ENCODE peak calls at places on chromosomes 1 and 21, in nine cellular contexts. T is fibroblast of lung; H is CD4-positive, alpha-beta T cell; U is effector memory CD4-positive, alpha-beta T cell; F is HepG2; M is left ventricle myocardium inferior; Z is keratinocyte; S is T-helper 17 cell; Y is ovary. C is an unnamed sample. For H3K9me3, the result is how much of the 10 kb centered on the place peaks cover.

GRCh38 chr1:23581219-23581618 is 21.9 kb upstream of the ID3 start:
- DNase-seq in U (no peak), H (no peak), F (no peak), Z (no peak), M (peak), S (no peak), T (peak), Y (no peak), C (no peak)

GRCh38 chr21:39676054-39676771 is 63.5 kb downstream of the B3GALT5 start:
- DNase-seq in S (no peak), H (no peak), Z (no peak), Y (no peak), U (no peak), M (peak), F (peak), T (peak), C (no peak)

GRCh38 chr1:97849350-97850339 is 71.2 kb downstream of the DPYD start:
- DNase-seq in S (no peak), T (peak), H (no peak), Y (no peak), U (no peak), Z (peak), F (no peak), M (no peak), C (no peak)

GRCh38 chr1:10195570-10195969 is 14.8 kb upstream of the KIF1B start:
- DNase-seq in Y (no peak), Z (no peak), M (no peak), H (no peak), S (no peak), F (peak), T (peak), U (no peak), C (no peak)

GRCh38 chr1:220748091-220748934 is at the start of gene MTARC2:
- DNase-seq in F (peak), M (peak), Y (peak), U (no peak), S (no peak), H (no peak), T (peak), Z (no peak), C (peak)

GRCh38 chr1:201493757-201494617 is 12.9 kb downstream of the CSRP1 start:
- DNase-seq in U (no peak), F (no peak), Y (peak), T (peak), Z (no peak), M (peak), H (no peak), S (no peak), C (no peak)

GRCh38 chr21:31075844-31076243 is 37.6 kb upstream of the KRTAP19-8 start:
- DNase-seq in F (no peak), T (no peak), Y (no peak), M (no peak), U (no peak), H (no peak), Z (no peak), S (no peak), C (no peak)

GRCh38 chr1:232381676-232382075 is 248.3 kb downstream of the SIPA1L2 start:
- DNase-seq in M (no peak), Y (no peak), F (no peak), Z (no peak), T (no peak), U (no peak), H (no peak), S (no peak), C (no peak)

GRCh38 chr1:61757945-61758344 is 15.7 kb downstream of the PATJ start:
- DNase-seq in Z (no peak), Y (no peak), M (no peak), F (no peak), U (no peak), H (no peak), S (no peak), T (peak), C (no peak)

GRCh38 chr1:185813401-185813979 is 79.3 kb downstream of the HMCN1 start:
- DNase-seq in S (no peak), U (no peak), Z (peak), Y (no peak), H (no peak), T (peak), F (peak), M (no peak), C (no peak)

GRCh38 chr1:231829332-231829731 is 202.7 kb downstream of the DISC1 start:
- DNase-seq in Z (no peak), H (no peak), S (no peak), U (no peak), Y (no peak), F (no peak), M (no peak), T (no peak), C (no peak)

GRCh38 chr1:239354211-239354610 is 32.2 kb upstream of the CHRM3 start:
- DNase-seq in Z (no peak), Y (no peak), H (no peak), F (no peak), S (no peak), T (peak), U (no peak), M (no peak), C (no peak)

GRCh38 chr1:38038836-38039235 is 7.8 kb downstream of the POU3F1 start:
- DNase-seq in S (no peak), Z (no peak), T (peak), Y (no peak), M (no peak), H (no peak), U (no peak), F (no peak), C (no peak)

GRCh38 chr1:176193023-176193422 is 14.1 kb downstream of the COP1 start:
- DNase-seq in H (no peak), S (no peak), U (no peak), Y (no peak), T (peak), F (no peak), M (no peak), Z (no peak), C (no peak)

GRCh38 chr1:46527474-46528296 is 23.8 kb downstream of the KNCN start:
- DNase-seq in H (peak), T (peak), Z (no peak), U (peak), F (peak), S (peak), M (peak), Y (peak), C (peak)

GRCh38 chr1:53482441-53483153 is 23.4 kb downstream of the DMRTB1 start:
- DNase-seq in U (no peak), F (no peak), Y (no peak), M (no peak), H (no peak), S (no peak), Z (peak), T (no peak), C (no peak)

GRCh38 chr1:67372898-67373297 is 57.3 kb downstream of the SERBP1 start:
- DNase-seq in T (no peak), U (no peak), Z (no peak), F (no peak), M (no peak), Y (no peak), H (no peak), S (no peak), C (no peak)

GRCh38 chr1:239884776-239885175 is 206.9 kb upstream of the FMN2 start:
- DNase-seq in F (no peak), Z (no peak), U (no peak), H (no peak), T (peak), Y (peak), M (no peak), S (no peak), C (no peak)

GRCh38 chr1:204130989-204131892 is 20.6 kb downstream of the ETNK2 start:
- DNase-seq in S (no peak), Y (peak), F (no peak), Z (no peak), H (no peak), U (no peak), M (no peak), T (peak), C (no peak)

GRCh38 chr1:119859647-119860046 is 36.7 kb downstream of the ADAM30 start:
- DNase-seq in H (no peak), Y (no peak), M (no peak), U (no peak), T (peak), F (no peak), S (no peak), Z (no peak), C (no peak)

GRCh38 chr1:61742620-61743431 is 546 bp downstream of the PATJ start:
- DNase-seq in M (peak), Y (peak), S (no peak), Z (no peak), F (peak), U (no peak), T (peak), H (no peak), C (no peak)

GRCh38 chr1:246971969-246972368 is 35.9 kb downstream of the ZNF695 start:
- DNase-seq in Y (no peak), M (no peak), T (no peak), F (no peak), S (no peak), U (no peak), H (no peak), Z (no peak), C (no peak)
- H3K9me3 ChIP-seq in Y (under half), M (under half), T (under half), F (under half), S (under half), U (under half), H (under half), Z (under half), C (under half)

DNA sequence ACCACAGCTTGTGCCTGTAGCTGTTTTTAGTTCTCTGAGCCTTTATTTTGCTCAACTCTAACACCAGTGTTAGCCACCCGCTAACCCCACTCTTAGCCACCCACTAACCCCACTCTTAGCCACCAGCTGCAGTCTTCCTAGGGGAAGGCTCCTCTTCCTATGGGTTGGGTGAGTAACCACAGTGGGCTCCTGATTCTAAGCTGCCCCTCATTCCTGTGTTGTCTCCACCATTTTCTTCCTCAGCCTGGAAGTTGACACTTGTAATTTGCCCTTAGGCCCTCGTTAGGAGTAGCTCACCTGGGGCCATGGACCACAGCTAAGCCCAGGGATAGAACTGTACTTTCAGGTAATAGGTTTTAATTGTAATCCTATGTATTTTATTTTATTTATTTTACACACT is 782.9 kb upstream of the TPTE start:
- DNase-seq in M (no peak), S (no peak), T (no peak), Y (no peak), Z (no peak), F (no peak), H (no peak), U (no peak), C (no peak)
- H3K9me3 ChIP-seq in M (under half), S (under half), T (under half), Y (under half), Z (under half), F (half or more), H (under half), U (under half), C (half or more)

DNA sequence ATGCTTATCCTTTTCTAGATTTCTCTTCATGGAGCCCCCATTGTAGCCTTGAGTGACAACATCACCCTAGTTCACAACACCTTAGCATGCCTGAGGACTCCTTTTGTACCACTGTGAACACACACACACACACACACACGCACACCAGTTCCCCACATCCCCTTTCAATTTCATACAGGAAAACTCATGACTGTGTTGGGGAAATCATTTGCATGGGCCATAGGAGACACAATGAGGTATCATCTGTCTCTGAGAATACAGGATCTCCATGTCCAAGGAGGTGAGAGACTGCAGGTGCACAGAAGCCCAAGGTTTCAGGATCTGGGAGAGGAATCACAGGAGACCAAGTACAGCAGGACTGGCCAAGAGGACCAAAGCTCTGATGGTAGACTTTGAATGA is 119.7 kb downstream of the TPTE start:
- DNase-seq in S (no peak), Z (no peak), U (no peak), M (no peak), T (no peak), Y (no peak), H (no peak), F (no peak), C (no peak)
- H3K9me3 ChIP-seq in S (under half), Z (under half), U (under half), M (half or more), T (under half), Y (under half), H (under half), F (half or more), C (under half)

GRCh38 chr1:2797741-2798016 is 3.8 kb downstream of the TTC34 start:
- DNase-seq in M (no peak), Z (no peak), F (no peak), S (no peak), H (no peak), T (no peak), U (no peak), Y (no peak), C (no peak)

GRCh38 chr1:2799811-2800663 is 1.5 kb downstream of the TTC34 start:
- DNase-seq in S (no peak), F (no peak), H (no peak), Y (no peak), M (no peak), T (no peak), Z (no peak), U (no peak), C (no peak)

GRCh38 chr1:2800664-2801045 is 838 bp downstream of the TTC34 start:
- DNase-seq in H (no peak), Z (no peak), U (no peak), T (no peak), S (no peak), M (peak), F (no peak), Y (no peak), C (no peak)

GRCh38 chr1:2796890-2797740 is 4.4 kb downstream of the TTC34 start:
- DNase-seq in F (no peak), S (peak), H (no peak), T (no peak), Z (no peak), Y (no peak), M (no peak), U (no peak), C (no peak)

GRCh38 chr1:2795926-2796325 is 5.6 kb downstream of the TTC34 start:
- DNase-seq in Y (no peak), F (no peak), U (no peak), H (no peak), Z (no peak), M (no peak), T (no peak), S (no peak), C (no peak)
- H3K9me3 ChIP-seq in Y (under half), F (under half), U (under half), H (under half), Z (under half), M (half or more), T (under half), S (under half), C (under half)

GRCh38 chr1:31460027-31460426 is 47.0 kb downstream of the SERINC2 start:
- DNase-seq in F (peak), M (no peak), Z (no peak), U (no peak), Y (no peak), T (peak), S (no peak), H (no peak), C (no peak)

GRCh38 chr1:31453384-31454079 is 40.5 kb downstream of the SERINC2 start:
- DNase-seq in M (no peak), T (no peak), U (no peak), F (no peak), Y (no peak), Z (no peak), H (no peak), S (no peak), C (no peak)

GRCh38 chr1:31458287-31458896 is 45.4 kb downstream of the SERINC2 start:
- DNase-seq in Z (no peak), Y (no peak), H (no peak), F (no peak), M (no peak), U (no peak), T (no peak), S (no peak), C (no peak)
- H3K9me3 ChIP-seq in Z (under half), Y (under half), H (under half), F (under half), M (under half), U (under half), T (under half), S (under half), C (under half)

GRCh38 chr1:3304255-3304654 is 150.2 kb upstream of the ARHGEF16 start:
- DNase-seq in S (no peak), Y (no peak), F (no peak), U (no peak), M (no peak), H (no peak), T (no peak), Z (no peak), C (no peak)
- H3K9me3 ChIP-seq in S (under half), Y (under half), F (under half), U (under half), M (under half), H (under half), T (under half), Z (under half), C (under half)

DNA sequence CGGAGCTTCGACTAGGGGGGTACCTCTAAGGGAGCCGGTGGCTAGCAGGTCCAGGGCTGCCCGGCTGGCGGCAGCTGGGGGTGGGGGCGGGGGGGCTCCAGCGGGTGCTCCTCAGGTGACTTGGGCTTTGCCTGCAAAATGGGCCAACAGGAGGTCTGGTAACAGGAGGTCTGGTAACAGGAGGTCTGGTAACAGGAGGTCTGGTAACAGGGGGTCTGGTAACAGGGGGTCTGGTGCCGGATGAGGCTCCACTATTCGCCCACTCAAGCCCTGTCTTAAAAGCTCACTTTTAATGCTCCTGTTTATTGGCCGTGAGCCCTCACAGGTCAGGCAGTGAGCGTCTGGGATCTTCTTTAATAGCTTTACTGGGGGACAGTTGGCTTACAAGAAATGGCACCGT is 40.4 kb upstream of the ACTRT2 start:
- DNase-seq in S (no peak), F (no peak), U (no peak), H (no peak), Z (no peak), M (no peak), T (no peak), Y (no peak), C (no peak)
- H3K9me3 ChIP-seq in S (under half), F (under half), U (under half), H (under half), Z (under half), M (under half), T (under half), Y (under half), C (under half)

GRCh38 chr21:8998946-8999681 is 1522.3 kb upstream of the TPTE start:
- DNase-seq in H (no peak), Z (no peak), T (no peak), U (no peak), S (no peak), F (peak), M (no peak), Y (no peak), C (no peak)

GRCh38 chr21:8993284-8993942 is 1528.0 kb upstream of the TPTE start:
- DNase-seq in Y (no peak), M (no peak), U (no peak), Z (no peak), F (peak), S (no peak), T (no peak), H (no peak), C (no peak)

GRCh38 chr21:8994640-8995511 is 1526.5 kb upstream of the TPTE start:
- DNase-seq in U (no peak), M (no peak), F (peak), Y (no peak), T (peak), Z (no peak), S (no peak), H (no peak), C (no peak)

GRCh38 chr21:8993943-8994639 is 1527.3 kb upstream of the TPTE start:
- DNase-seq in Y (no peak), Z (no peak), H (no peak), M (no peak), S (no peak), T (peak), F (peak), U (no peak), C (no peak)

GRCh38 chr21:8997011-8997440 is 1524.4 kb upstream of the TPTE start:
- DNase-seq in M (no peak), S (no peak), Z (no peak), Y (no peak), H (no peak), T (no peak), U (no peak), F (peak), C (no peak)
- H3K9me3 ChIP-seq in M (under half), S (under half), Z (under half), Y (under half), H (under half), T (under half), U (under half), F (half or more), C (under half)

C was measured in esophagus squamous epithelium.